ENCODE peak calls at places on chromosomes 12 and 14, in ten cellular contexts. T is cardiac septum, X is T-helper 22 cell, I is EL, F is GDM1, D is NT2/D1, W is GM18507, H is T1000, P is C1 segment of cervical spinal cord, N is B cell. G is an unnamed sample.

GRCh38 chr14:61260939-61261776 is 20.0 kb downstream of the TMEM30B start:
- DNase-seq in T (no peak), X (no peak), I (peak), F (no peak), D (no peak), W (no peak), H (peak), P (no peak), N (no peak), G (no peak)

GRCh38 chr14:104863923-104864266 is 1.2 kb upstream of the CEP170B start:
- DNase-seq in T (no peak), X (no peak), I (no peak), F (no peak), D (no peak), W (no peak), H (no peak), P (no peak), N (peak), G (no peak)

GRCh38 chr14:50520947-50521815 is 11.2 kb downstream of the MAP4K5 start:
- DNase-seq in T (no peak), X (peak), I (peak), F (no peak), D (no peak), W (no peak), H (peak), P (no peak), N (no peak), G (no peak)

GRCh38 chr12:21766403-21766802 is 8.1 kb downstream of the KCNJ8 start:
- DNase-seq in T (no peak), X (no peak), I (no peak), F (no peak), D (no peak), W (no peak), H (no peak), P (no peak), N (no peak), G (no peak)

GRCh38 chr14:48008646-48009045 is 333.2 kb upstream of the MDGA2 start:
- DNase-seq in T (no peak), X (no peak), I (no peak), F (no peak), D (no peak), W (no peak), H (no peak), P (no peak), N (no peak), G (no peak)

GRCh38 chr12:113040722-113041168 is 15.8 kb upstream of the DTX1 start:
- DNase-seq in T (no peak), X (no peak), I (peak), F (no peak), D (no peak), W (no peak), H (no peak), P (no peak), N (no peak), G (peak)

GRCh38 chr12:107610030-107610859 is 75.4 kb upstream of the PWP1 start:
- DNase-seq in T (no peak), X (no peak), I (peak), F (peak), D (peak), W (no peak), H (no peak), P (no peak), N (peak), G (peak)

GRCh38 chr12:44875417-44875953 is 630 bp downstream of the NELL2 start:
- DNase-seq in T (no peak), X (no peak), I (no peak), F (no peak), D (peak), W (no peak), H (peak), P (no peak), N (peak), G (no peak)

GRCh38 chr14:24418492-24418873 is 11.0 kb downstream of the CBLN3 start:
- DNase-seq in T (no peak), X (no peak), I (no peak), F (no peak), D (no peak), W (no peak), H (no peak), P (no peak), N (no peak), G (no peak)

GRCh38 chr14:29763342-29763858 is 164.2 kb downstream of the PRKD1 start:
- DNase-seq in T (no peak), X (no peak), I (no peak), F (no peak), D (no peak), W (no peak), H (no peak), P (no peak), N (no peak), G (no peak)

GRCh38 chr14:102527255-102528232 is 18.0 kb upstream of the ANKRD9 start:
- DNase-seq in T (no peak), X (no peak), I (peak), F (no peak), D (no peak), W (no peak), H (peak), P (no peak), N (no peak), G (no peak)

GRCh38 chr14:83300454-83301064 is 1766.9 kb upstream of the SEL1L start:
- DNase-seq in T (no peak), X (no peak), I (peak), F (no peak), D (no peak), W (no peak), H (no peak), P (no peak), N (no peak), G (peak)

GRCh38 chr12:29229158-29229505 is 80.1 kb downstream of the FAR2 start:
- DNase-seq in T (no peak), X (no peak), I (no peak), F (no peak), D (no peak), W (no peak), H (no peak), P (no peak), N (no peak), G (no peak)

GRCh38 chr12:71201136-71201679 is 43.4 kb upstream of the TSPAN8 start:
- DNase-seq in T (no peak), X (no peak), I (no peak), F (no peak), D (no peak), W (no peak), H (no peak), P (no peak), N (no peak), G (no peak)

GRCh38 chr12:24113701-24114100 is 164.2 kb upstream of the SOX5 start:
- DNase-seq in T (no peak), X (no peak), I (no peak), F (no peak), D (no peak), W (no peak), H (no peak), P (no peak), N (no peak), G (no peak)

GRCh38 chr12:22443379-22444316 is 100.7 kb downstream of the C2CD5 start:
- DNase-seq in T (peak), X (peak), I (peak), F (peak), D (peak), W (peak), H (peak), P (no peak), N (peak), G (peak)

GRCh38 chr12:112837629-112838191 is 46.2 kb downstream of the RPH3A start:
- DNase-seq in T (peak), X (no peak), I (peak), F (no peak), D (no peak), W (no peak), H (no peak), P (no peak), N (no peak), G (no peak)

GRCh38 chr12:79547735-79548347 is 142.9 kb downstream of the PAWR start:
- DNase-seq in T (no peak), X (no peak), I (peak), F (peak), D (peak), W (no peak), H (peak), P (no peak), N (peak), G (peak)

GRCh38 chr12:95143784-95144205 is 70.4 kb upstream of the NR2C1 start:
- DNase-seq in T (no peak), X (no peak), I (no peak), F (no peak), D (no peak), W (no peak), H (no peak), P (no peak), N (no peak), G (no peak)

GRCh38 chr12:124289634-124290600 is 5.0 kb upstream of the RFLNA start:
- DNase-seq in T (no peak), X (no peak), I (peak), F (peak), D (no peak), W (no peak), H (no peak), P (no peak), N (no peak), G (peak)

GRCh38 chr12:19436931-19437330 is 2.4 kb upstream of the AEBP2 start:
- DNase-seq in T (no peak), X (no peak), I (no peak), F (no peak), D (no peak), W (no peak), H (no peak), P (no peak), N (no peak), G (no peak)

GRCh38 chr12:95972832-95973465 is 23.2 kb downstream of the HAL start:
- DNase-seq in T (no peak), X (no peak), I (no peak), F (no peak), D (no peak), W (no peak), H (no peak), P (no peak), N (no peak), G (no peak)

GRCh38 chr12:1720494-1720893 is 29.6 kb downstream of the ADIPOR2 start:
- DNase-seq in T (no peak), X (no peak), I (no peak), F (no peak), D (peak), W (no peak), H (no peak), P (no peak), N (no peak), G (no peak)

GRCh38 chr14:29321646-29322045 is 555.1 kb downstream of the FOXG1 start:
- DNase-seq in T (no peak), X (no peak), I (peak), F (no peak), D (no peak), W (no peak), H (peak), P (no peak), N (no peak), G (no peak)

GRCh38 chr14:71538949-71539659 is 393.1 kb upstream of the RGS6 start:
- DNase-seq in T (no peak), X (no peak), I (peak), F (no peak), D (no peak), W (no peak), H (no peak), P (no peak), N (no peak), G (no peak)

GRCh38 chr14:69798339-69798735 is 1.3 kb upstream of the SLC10A1 start:
- DNase-seq in T (no peak), X (no peak), I (no peak), F (no peak), D (no peak), W (no peak), H (no peak), P (no peak), N (no peak), G (no peak)

GRCh38 chr12:95633671-95634465 is 82.6 kb upstream of the USP44 start:
- DNase-seq in T (no peak), X (no peak), I (no peak), F (no peak), D (no peak), W (no peak), H (no peak), P (no peak), N (no peak), G (no peak)

GRCh38 chr14:32121948-32122347 is 44.8 kb downstream of the ARHGAP5 start:
- DNase-seq in T (no peak), X (no peak), I (peak), F (no peak), D (no peak), W (no peak), H (no peak), P (no peak), N (no peak), G (no peak)

GRCh38 chr12:121536929-121537813 is 43.7 kb downstream of the KDM2B start:
- DNase-seq in T (peak), X (peak), I (peak), F (peak), D (no peak), W (peak), H (peak), P (peak), N (peak), G (peak)

GRCh38 chr12:15323530-15323929 is 1.2 kb downstream of the PTPRO start:
- DNase-seq in T (no peak), X (no peak), I (no peak), F (no peak), D (peak), W (no peak), H (no peak), P (no peak), N (no peak), G (no peak)

GRCh38 chr14:60353410-60353809 is 104.4 kb downstream of the PPM1A start:
- DNase-seq in T (no peak), X (no peak), I (no peak), F (no peak), D (no peak), W (no peak), H (no peak), P (no peak), N (no peak), G (no peak)

GRCh38 chr14:33754264-33754663 is 196.6 kb downstream of the EGLN3 start:
- DNase-seq in T (no peak), X (no peak), I (peak), F (no peak), D (peak), W (no peak), H (no peak), P (no peak), N (no peak), G (no peak)